ENCODE peak calls at places on chromosomes 13 and 19, in seven cellular contexts. C, R, P, I, F, Q and D are unnamed samples.

GRCh38 chr13:58994778-58995177 is 1169.0 kb downstream of the DIAPH3 start:
- DNase-seq in F (no peak), Q (no peak), I (peak), P (no peak), R (no peak), C (no peak), D (no peak)

GRCh38 chr19:17390665-17391370 is 3.2 kb downstream of the CCDC194 start:
- DNase-seq in I (peak), R (peak), Q (peak), F (peak), C (peak), P (peak), D (peak)

GRCh38 chr19:13795595-13796300 is 505 bp downstream of the ZSWIM4 start:
- DNase-seq in I (peak), Q (no peak), R (no peak), P (no peak), C (peak), F (no peak), D (peak)

GRCh38 chr13:32537580-32538233 is 888 bp downstream of the N4BP2L2 start:
- DNase-seq in F (no peak), P (peak), R (peak), I (peak), C (peak), Q (no peak), D (no peak)

GRCh38 chr13:71605744-71606143 is 261.3 kb downstream of the DACH1 start:
- DNase-seq in R (no peak), Q (no peak), I (no peak), P (no peak), C (no peak), F (no peak), D (no peak)

GRCh38 chr13:79402074-79402635 is 3.9 kb downstream of the RBM26 start:
- DNase-seq in I (no peak), C (no peak), R (no peak), P (no peak), Q (no peak), F (no peak), D (no peak)

GRCh38 chr13:107644136-107644535 is 571.2 kb downstream of the LIG4 start:
- DNase-seq in P (no peak), I (no peak), R (no peak), C (no peak), F (no peak), Q (no peak), D (no peak)

GRCh38 chr13:95073826-95074345 is 227.4 kb downstream of the ABCC4 start:
- DNase-seq in I (no peak), R (no peak), C (no peak), F (peak), Q (no peak), P (no peak), D (no peak)

GRCh38 chr19:28934626-28935025 is 278.3 kb downstream of the UQCRFS1 start:
- DNase-seq in C (no peak), F (peak), R (no peak), I (peak), P (no peak), Q (no peak), D (no peak)

GRCh38 chr13:80888421-80888820 is 547.5 kb upstream of the SPRY2 start:
- DNase-seq in Q (no peak), F (no peak), C (no peak), I (no peak), R (no peak), P (no peak), D (no peak)

GRCh38 chr19:10769533-10770491 is 51.9 kb downstream of the DNM2 start:
- DNase-seq in I (peak), C (peak), F (peak), Q (no peak), P (peak), R (peak), D (no peak)

GRCh38 chr13:39530996-39531395 is 72.0 kb downstream of the LHFPL6 start:
- DNase-seq in Q (no peak), I (no peak), F (peak), C (no peak), P (no peak), R (no peak), D (no peak)

GRCh38 chr13:23790591-23791170 is 98.5 kb downstream of the MIPEP start:
- DNase-seq in P (no peak), Q (no peak), R (no peak), C (no peak), F (peak), I (peak), D (no peak)

GRCh38 chr13:32851083-32852064 is 164.8 kb upstream of the KL start:
- DNase-seq in P (no peak), R (no peak), I (peak), Q (no peak), C (no peak), F (no peak), D (no peak)

GRCh38 chr19:48945415-48945814 is 9.3 kb upstream of the BAX start:
- DNase-seq in I (no peak), R (no peak), F (no peak), C (no peak), P (no peak), Q (no peak), D (no peak)

GRCh38 chr19:1862424-1863307 is 713 bp downstream of the KLF16 start:
- DNase-seq in I (no peak), R (peak), P (peak), C (peak), Q (no peak), F (peak), D (peak)

GRCh38 chr19:15187026-15188007 is 13.5 kb downstream of the NOTCH3 start:
- DNase-seq in R (no peak), P (peak), Q (no peak), C (no peak), I (no peak), F (no peak), D (no peak)

GRCh38 chr13:113887700-113888201 is 23.9 kb upstream of the GAS6 start:
- DNase-seq in R (no peak), Q (no peak), I (peak), F (peak), P (no peak), C (no peak), D (no peak)

GRCh38 chr19:38389957-38390924 is 1.7 kb downstream of the SPRED3 start:
- DNase-seq in Q (no peak), F (no peak), P (no peak), I (no peak), C (no peak), R (no peak), D (no peak)

GRCh38 chr19:4803736-4804695 is 12.5 kb downstream of the FEM1A start:
- DNase-seq in F (peak), P (peak), R (peak), I (peak), C (peak), Q (no peak), D (peak)

GRCh38 chr19:7292950-7293794 is 1.0 kb downstream of the INSR start:
- DNase-seq in P (peak), F (no peak), C (peak), I (no peak), Q (no peak), R (peak), D (peak)

GRCh38 chr13:23466144-23467002 is 32.9 kb upstream of the SACS start:
- DNase-seq in C (peak), P (peak), I (peak), F (peak), Q (no peak), R (peak), D (peak)

GRCh38 chr19:29702958-29703320 is 12.1 kb downstream of the C19orf12 start:
- DNase-seq in Q (no peak), C (no peak), P (no peak), R (no peak), F (no peak), I (no peak), D (no peak)

GRCh38 chr19:7994114-7994513 is 11.3 kb downstream of the ELAVL1 start:
- DNase-seq in I (no peak), Q (no peak), R (no peak), P (peak), C (no peak), F (no peak), D (no peak)

GRCh38 chr13:95235199-95235726 is 66.0 kb downstream of the ABCC4 start:
- DNase-seq in R (no peak), F (peak), C (no peak), P (no peak), I (peak), Q (no peak), D (no peak)

DNA sequence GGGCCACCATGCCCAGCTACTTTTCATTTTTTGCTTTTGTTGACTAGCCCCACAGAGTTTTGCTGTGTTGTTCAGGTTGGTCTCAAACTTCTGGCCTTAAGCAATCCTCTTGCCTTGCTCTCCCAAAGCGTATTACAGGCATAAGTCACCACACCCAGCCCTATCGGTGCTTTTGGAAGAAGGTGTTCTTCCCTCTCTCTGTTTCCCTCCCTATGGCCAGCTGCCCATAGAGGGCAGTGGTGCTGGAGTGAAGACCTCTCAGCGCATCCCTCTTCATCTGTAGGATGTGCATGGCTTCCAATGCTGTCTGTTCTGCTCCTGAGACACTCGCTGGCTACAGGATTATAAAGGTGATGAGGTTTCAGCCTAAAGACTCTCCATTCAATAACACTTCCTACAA is 1.3 kb upstream of the CD22 start:
- DNase-seq in F (no peak), Q (no peak), R (no peak), I (peak), C (no peak), P (no peak), D (no peak)
- TF ChIP-seq CTCF in F (no peak), Q (no peak), R (no peak), I (peak), C (no peak), P (peak), D (peak)

GRCh38 chr13:99039718-99040280 is 61.9 kb upstream of the DOCK9 start:
- DNase-seq in Q (no peak), P (no peak), C (no peak), I (no peak), F (no peak), R (no peak), D (no peak)

GRCh38 chr13:99042851-99043250 is 65.0 kb upstream of the DOCK9 start:
- DNase-seq in P (no peak), R (no peak), C (peak), F (no peak), I (no peak), Q (no peak), D (peak)

GRCh38 chr13:99041337-99041736 is 63.5 kb upstream of the DOCK9 start:
- DNase-seq in P (no peak), Q (no peak), R (no peak), F (no peak), C (no peak), I (no peak), D (no peak)

GRCh38 chr13:99041788-99042187 is 63.9 kb upstream of the DOCK9 start:
- DNase-seq in R (no peak), Q (no peak), I (no peak), P (no peak), F (no peak), C (no peak), D (no peak)

GRCh38 chr13:99040536-99041141 is 62.8 kb upstream of the DOCK9 start:
- DNase-seq in F (no peak), R (no peak), C (no peak), Q (no peak), P (no peak), I (no peak), D (no peak)
- TF ChIP-seq CTCF in F (no peak), R (no peak), C (no peak), Q (no peak), P (no peak), I (no peak), D (no peak)

DNA sequence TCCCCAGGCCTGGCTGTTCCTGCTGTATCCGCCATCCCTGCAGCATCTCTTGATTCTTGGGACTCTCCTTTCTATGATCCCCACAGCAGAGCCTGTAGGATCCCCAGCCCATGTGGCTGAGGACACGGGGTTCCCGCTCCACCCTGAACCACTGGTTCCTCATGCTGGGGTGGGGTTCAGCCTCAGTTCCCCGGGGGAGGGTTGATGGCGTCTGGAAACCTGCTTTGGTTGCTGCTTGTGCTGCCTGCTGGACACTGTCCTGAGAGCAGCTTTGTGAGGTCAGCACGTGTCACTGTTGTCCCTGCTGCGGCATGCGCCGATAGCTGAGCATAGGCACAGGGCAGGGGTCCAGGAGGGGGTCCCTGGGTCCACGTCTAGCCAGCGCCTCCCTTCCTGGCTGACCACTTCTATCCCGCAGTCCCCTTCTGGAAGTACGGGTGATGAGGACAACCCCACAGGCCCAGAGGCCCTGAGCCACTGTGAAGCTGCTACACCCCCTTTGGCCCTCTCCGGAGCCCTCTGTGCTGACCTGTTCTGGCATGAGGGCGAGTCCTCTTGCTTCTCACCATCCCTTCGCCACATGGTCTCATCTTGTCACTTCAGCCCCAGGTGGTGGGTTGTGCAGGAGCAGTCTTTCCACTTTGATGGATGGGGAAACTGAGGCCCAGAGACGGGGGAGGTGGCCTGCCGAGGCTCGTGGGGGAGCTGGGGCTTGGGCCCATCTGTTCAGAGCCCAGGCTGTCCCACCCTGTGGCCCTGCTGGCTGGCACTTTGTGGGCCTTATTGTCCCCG is 5.5 kb downstream of the EPN1 start:
- DNase-seq in F (no peak), I (no peak), P (no peak), R (no peak), Q (no peak), C (no peak), D (no peak)
- TF ChIP-seq CTCF in F (no peak), I (no peak), P (no peak), R (no peak), Q (no peak), C (no peak), D (no peak)

DNA sequence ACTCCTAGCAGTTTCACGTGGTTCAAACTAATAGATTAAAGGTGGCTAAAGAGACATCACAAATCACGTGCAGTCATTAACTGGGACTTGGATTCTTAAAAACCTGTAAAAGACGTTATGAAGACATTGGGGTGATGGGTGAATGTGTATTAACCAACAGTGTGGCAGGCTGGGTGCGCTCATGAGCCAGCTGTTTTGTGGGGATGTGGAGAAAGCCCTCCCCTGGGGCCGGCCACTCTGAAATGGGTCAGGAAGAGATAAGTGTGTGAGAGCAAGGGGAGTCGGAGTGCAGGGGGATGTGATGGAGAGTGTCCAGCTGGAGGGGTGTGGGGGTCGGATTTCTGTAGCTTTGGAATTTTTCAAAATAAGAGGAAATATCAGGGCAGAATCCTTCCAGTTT is 10.4 kb downstream of the UPF1 start:
- DNase-seq in Q (no peak), R (no peak), I (no peak), C (no peak), P (no peak), F (peak), D (no peak)
- TF ChIP-seq CTCF in Q (no peak), R (no peak), I (no peak), C (no peak), P (no peak), F (no peak), D (no peak)